ENCODE peak calls at places on chromosomes 7 and 10, in five cellular contexts. One of them, this sample, is unnamed.

GRCh38 chr7:94344826-94345225 is 49.9 kb upstream of the COL1A2 start:
- DNase-seq in K562: no peak
- DNase-seq in stomach: no peak
- DNase-seq in HCT116: no peak
- DNase-seq in vagina: no peak
- DNase-seq in this sample: no peak

GRCh38 chr7:128124786-128125185 is 93.5 kb upstream of the LRRC4 start:
- DNase-seq in K562: no peak
- DNase-seq in stomach: no peak
- DNase-seq in HCT116: no peak
- DNase-seq in vagina: no peak
- DNase-seq in this sample: no peak

GRCh38 chr7:55571534-55572377 is 546 bp downstream of the VOPP1 start:
- DNase-seq in K562: peak; percentile 81
- DNase-seq in stomach: peak; percentile 71
- DNase-seq in HCT116: no peak
- DNase-seq in vagina: no peak
- DNase-seq in this sample: peak; percentile 93

GRCh38 chr7:94301024-94301588 is 93.6 kb upstream of the COL1A2 start:
- DNase-seq in K562: peak; percentile 25
- DNase-seq in stomach: peak; percentile 31
- DNase-seq in HCT116: peak; percentile 79
- DNase-seq in vagina: peak; percentile 94
- DNase-seq in this sample: no peak

GRCh38 chr7:155280446-155281410 is 16.9 kb upstream of the INSIG1 start:
- DNase-seq in K562: no peak
- DNase-seq in stomach: no peak
- DNase-seq in HCT116: no peak
- DNase-seq in vagina: no peak
- DNase-seq in this sample: no peak

GRCh38 chr7:2473496-2474180 is 2.6 kb downstream of the GRIFIN start:
- DNase-seq in K562: no peak
- DNase-seq in stomach: no peak
- DNase-seq in HCT116: no peak
- DNase-seq in vagina: no peak
- DNase-seq in this sample: no peak

GRCh38 chr7:5689118-5689517 is 92.3 kb downstream of the RNF216 start:
- DNase-seq in K562: no peak
- DNase-seq in stomach: no peak
- DNase-seq in HCT116: no peak
- DNase-seq in vagina: no peak
- DNase-seq in this sample: no peak

GRCh38 chr7:158572000-158572828 is 15.4 kb downstream of the PTPRN2 start:
- DNase-seq in K562: no peak
- DNase-seq in stomach: no peak
- DNase-seq in HCT116: no peak
- DNase-seq in vagina: no peak
- DNase-seq in this sample: peak; percentile 1

GRCh38 chr10:88553116-88553752 is 29.9 kb downstream of the RNLS start:
- DNase-seq in K562: peak; percentile 5
- DNase-seq in stomach: peak; percentile 47
- DNase-seq in HCT116: peak; percentile 54
- DNase-seq in vagina: no peak
- DNase-seq in this sample: no peak

GRCh38 chr7:20158684-20159083 is 58.5 kb downstream of the MACC1 start:
- DNase-seq in K562: no peak
- DNase-seq in stomach: no peak
- DNase-seq in HCT116: no peak
- DNase-seq in vagina: no peak
- DNase-seq in this sample: no peak

GRCh38 chr7:65339257-65339656 is 34.4 kb upstream of the ZNF92 start:
- DNase-seq in K562: no peak
- DNase-seq in stomach: no peak
- DNase-seq in HCT116: no peak
- DNase-seq in vagina: no peak
- DNase-seq in this sample: no peak

GRCh38 chr10:111648046-111648445 is 535.5 kb downstream of the GPAM start:
- DNase-seq in K562: no peak
- DNase-seq in stomach: no peak
- DNase-seq in HCT116: no peak
- DNase-seq in vagina: no peak
- DNase-seq in this sample: no peak

GRCh38 chr7:20153567-20153966 is 63.6 kb downstream of the MACC1 start:
- DNase-seq in K562: no peak
- DNase-seq in stomach: no peak
- DNase-seq in HCT116: no peak
- DNase-seq in vagina: no peak
- DNase-seq in this sample: no peak

GRCh38 chr10:131790021-131790420 is 110.8 kb upstream of the PPP2R2D start:
- DNase-seq in K562: peak; percentile 12
- DNase-seq in stomach: peak; percentile 15
- DNase-seq in HCT116: peak; percentile 46
- DNase-seq in vagina: no peak
- DNase-seq in this sample: no peak

GRCh38 chr7:24192701-24193100 is 91.3 kb upstream of the NPY start:
- DNase-seq in K562: no peak
- DNase-seq in stomach: no peak
- DNase-seq in HCT116: no peak
- DNase-seq in vagina: no peak
- DNase-seq in this sample: no peak

GRCh38 chr10:97762056-97762455 is 9.7 kb downstream of the SFRP5 start:
- DNase-seq in K562: no peak
- DNase-seq in stomach: no peak
- DNase-seq in HCT116: no peak
- DNase-seq in vagina: no peak
- DNase-seq in this sample: no peak

GRCh38 chr10:35643976-35644799 is 2.1 kb upstream of the FZD8 start:
- DNase-seq in K562: no peak
- DNase-seq in stomach: no peak
- DNase-seq in HCT116: no peak
- DNase-seq in vagina: no peak
- DNase-seq in this sample: no peak

GRCh38 chr10:77666821-77667220 is 29.2 kb upstream of the KCNMA1 start:
- DNase-seq in K562: no peak
- DNase-seq in stomach: no peak
- DNase-seq in HCT116: no peak
- DNase-seq in vagina: no peak
- DNase-seq in this sample: no peak

GRCh38 chr7:39951156-39951942 is 1.3 kb downstream of the CDK13 start:
- DNase-seq in K562: peak; percentile 39
- DNase-seq in stomach: peak; percentile 64
- DNase-seq in HCT116: no peak
- DNase-seq in vagina: no peak
- DNase-seq in this sample: peak; percentile 94

DNA sequence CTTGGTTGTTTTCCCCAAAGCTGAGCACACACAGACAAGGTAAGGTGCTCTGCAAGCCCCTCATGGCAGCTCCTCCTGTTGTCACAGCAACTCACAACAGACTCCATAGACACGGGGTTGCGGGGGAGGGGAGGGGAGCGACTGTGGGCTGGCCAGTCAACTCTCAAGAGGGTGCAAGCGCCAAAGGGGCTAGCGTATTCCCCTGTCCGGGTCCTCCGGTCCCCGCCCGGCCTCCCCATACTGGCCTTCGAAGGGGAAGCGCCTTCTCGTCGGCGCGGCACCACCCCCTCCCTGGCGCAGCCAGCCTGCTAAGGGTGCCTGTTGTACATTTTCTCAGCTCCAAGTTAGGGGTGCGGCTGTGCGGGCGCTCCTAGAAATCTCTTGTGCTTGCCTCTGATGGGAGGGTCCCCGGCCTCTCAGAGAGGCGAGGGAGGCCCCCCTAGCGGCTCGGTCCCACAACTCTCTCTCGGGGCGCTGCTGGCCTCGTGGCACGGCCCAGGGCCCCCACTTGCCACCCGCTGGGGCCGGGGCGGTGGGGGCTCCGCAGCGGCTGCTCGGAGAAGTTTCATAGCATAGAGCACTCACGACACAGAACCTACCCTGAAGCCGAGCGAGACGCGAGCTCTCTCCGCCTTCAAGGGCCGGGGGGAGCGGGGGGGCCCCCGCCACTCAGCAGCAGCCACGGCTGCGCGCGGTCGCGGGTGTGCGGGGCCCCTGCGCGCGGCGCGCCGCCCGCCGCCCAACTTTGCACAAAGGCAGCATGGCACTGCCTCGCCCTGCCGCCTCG is 420 bp downstream of the RHOBTB1 start:
- DNase-seq in K562: peak; percentile 61
- DNase-seq in stomach: peak; percentile 66
- DNase-seq in HCT116: peak; percentile 3
- DNase-seq in vagina: peak; percentile 91
- DNase-seq in this sample: peak; percentile 90
- TF ChIP-seq POLR2AphosphoS5 in K562: no peak
- TF ChIP-seq POLR2AphosphoS5 in stomach: peak; percentile 38
- TF ChIP-seq POLR2AphosphoS5 in HCT116: no peak
- TF ChIP-seq POLR2AphosphoS5 in vagina: no peak
- TF ChIP-seq POLR2AphosphoS5 in this sample: peak; percentile 30

DNA sequence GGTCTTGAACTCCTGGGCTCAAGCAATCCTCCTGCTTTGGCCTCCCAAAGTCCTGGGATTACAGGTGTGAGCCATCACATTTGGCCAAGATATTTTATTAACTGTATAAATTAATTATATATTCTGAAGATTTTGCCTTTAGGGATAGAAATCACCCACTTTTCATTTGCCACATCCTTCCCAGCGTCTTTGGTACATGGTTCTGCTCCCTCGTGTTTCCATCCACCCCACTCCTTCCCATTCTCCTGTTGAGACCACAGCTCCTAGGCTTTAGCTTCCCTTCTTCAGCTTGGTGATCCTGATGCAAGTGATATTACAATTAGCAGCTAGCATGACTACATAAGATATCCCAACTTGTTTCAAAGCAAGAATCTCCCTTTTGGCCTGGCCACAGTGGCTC is 8.4 kb downstream of the CPA1 start:
- DNase-seq in K562: no peak
- DNase-seq in stomach: no peak
- DNase-seq in HCT116: no peak
- DNase-seq in vagina: no peak
- DNase-seq in this sample: no peak
- TF ChIP-seq POLR2A in K562: no peak
- TF ChIP-seq POLR2A in stomach: no peak
- TF ChIP-seq POLR2A in HCT116: no peak
- TF ChIP-seq POLR2A in vagina: no peak
- TF ChIP-seq POLR2A in this sample: no peak

GRCh38 chr10:125091891-125092290 is 68.5 kb downstream of the CTBP2 start:
- DNase-seq in K562: no peak
- DNase-seq in stomach: no peak
- DNase-seq in HCT116: no peak
- DNase-seq in vagina: no peak
- DNase-seq in this sample: no peak
- H3K27ac ChIP-seq in K562: no peak overlapping the region
- H3K27ac ChIP-seq in stomach: peak overlapping the region; percentile 80
- H3K27ac ChIP-seq in HCT116: no peak overlapping the region
- H3K27ac ChIP-seq in vagina: peak overlapping the region; percentile 68
- H3K27ac ChIP-seq in this sample: no peak overlapping the region

GRCh38 chr10:28841625-28842024 is 164.3 kb downstream of the BAMBI start:
- DNase-seq in K562: no peak
- DNase-seq in stomach: no peak
- DNase-seq in HCT116: no peak
- DNase-seq in vagina: no peak
- DNase-seq in this sample: no peak
- TF ChIP-seq POLR2AphosphoS5 in K562: no peak
- TF ChIP-seq POLR2AphosphoS5 in stomach: no peak
- TF ChIP-seq POLR2AphosphoS5 in HCT116: no peak
- TF ChIP-seq POLR2AphosphoS5 in vagina: no peak
- TF ChIP-seq POLR2AphosphoS5 in this sample: no peak

DNA sequence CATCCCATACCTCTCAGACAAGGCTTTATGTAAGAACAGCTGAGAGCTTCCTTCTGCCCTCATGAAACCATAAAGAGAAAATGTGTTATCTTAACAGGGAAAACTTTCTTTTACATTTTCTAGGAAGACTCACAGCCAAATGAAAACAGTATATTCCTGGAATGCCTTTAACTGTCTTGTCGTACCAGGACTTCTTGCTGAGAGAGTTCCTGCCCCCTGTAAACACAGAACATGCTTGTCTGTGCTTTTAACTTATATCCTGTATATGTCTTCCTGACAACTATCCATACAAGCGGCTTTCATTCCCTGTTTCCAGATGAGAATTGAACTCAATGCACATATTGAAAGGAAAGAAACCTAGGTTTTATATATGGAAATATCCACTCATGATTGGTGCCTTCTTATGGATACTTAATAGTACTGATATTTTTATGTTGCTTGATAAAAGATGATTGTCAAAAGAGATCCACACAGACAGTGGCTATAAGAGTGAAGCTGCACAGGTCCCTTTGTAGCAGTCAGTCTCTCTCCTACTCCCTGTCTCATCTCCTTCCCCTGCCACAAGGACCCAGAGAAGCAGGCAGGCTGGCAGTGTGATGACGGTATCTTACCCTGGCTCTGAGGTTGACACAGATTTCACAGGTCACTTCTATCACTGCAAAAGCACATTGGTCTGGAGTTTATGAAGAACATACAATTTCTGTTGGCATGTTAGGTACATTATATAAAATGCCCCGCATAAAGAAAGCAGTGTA is 64.6 kb upstream of the AHR start:
- DNase-seq in K562: no peak
- DNase-seq in stomach: no peak
- DNase-seq in HCT116: no peak
- DNase-seq in vagina: no peak
- DNase-seq in this sample: no peak
- TF ChIP-seq POLR2A in K562: no peak
- TF ChIP-seq POLR2A in stomach: no peak
- TF ChIP-seq POLR2A in HCT116: no peak
- TF ChIP-seq POLR2A in vagina: no peak
- TF ChIP-seq POLR2A in this sample: no peak